ENCODE peak calls at places on chromosomes 4 and X, in nine cellular contexts. One of them, this sample, is unnamed.

GRCh38 chrX:123884809-123885408 is 25.1 kb downstream of the XIAP start:
- DNase-seq in mammary epithelial cell: peak; percentile 30
- DNase-seq in pancreas: peak; percentile 8
- DNase-seq in lung: peak; percentile 16
- DNase-seq in A549: peak; percentile 66
- DNase-seq in HCT116: no peak
- DNase-seq in aorta: no peak
- DNase-seq in cardiac muscle cell: peak; percentile 49
- DNase-seq in IMR-90: peak; percentile 52
- DNase-seq in this sample: no peak

GRCh38 chrX:49610718-49611310 is 12.0 kb downstream of the GAGE1 start:
- DNase-seq in mammary epithelial cell: no peak
- DNase-seq in pancreas: no peak
- DNase-seq in lung: no peak
- DNase-seq in A549: no peak
- DNase-seq in HCT116: no peak
- DNase-seq in aorta: no peak
- DNase-seq in cardiac muscle cell: no peak
- DNase-seq in IMR-90: no peak
- DNase-seq in this sample: no peak

GRCh38 chr4:9703391-9703790 is 78.0 kb upstream of the DRD5 start:
- DNase-seq in mammary epithelial cell: peak; percentile 34
- DNase-seq in pancreas: peak; percentile 15
- DNase-seq in lung: peak; percentile 61
- DNase-seq in A549: peak; percentile 64
- DNase-seq in HCT116: peak; percentile 52
- DNase-seq in aorta: peak; percentile 65
- DNase-seq in cardiac muscle cell: peak; percentile 74
- DNase-seq in IMR-90: no peak
- DNase-seq in this sample: peak; percentile 61

GRCh38 chr4:155433636-155434360 is 57.0 kb upstream of the MAP9 start:
- DNase-seq in mammary epithelial cell: peak; percentile 89
- DNase-seq in pancreas: no peak
- DNase-seq in lung: no peak
- DNase-seq in A549: peak; percentile 11
- DNase-seq in HCT116: no peak
- DNase-seq in aorta: no peak
- DNase-seq in cardiac muscle cell: no peak
- DNase-seq in IMR-90: peak; percentile 74
- DNase-seq in this sample: no peak

GRCh38 chr4:148790246-148790645 is 348.0 kb upstream of the NR3C2 start:
- DNase-seq in mammary epithelial cell: no peak
- DNase-seq in pancreas: no peak
- DNase-seq in lung: no peak
- DNase-seq in A549: no peak
- DNase-seq in HCT116: no peak
- DNase-seq in aorta: no peak
- DNase-seq in cardiac muscle cell: no peak
- DNase-seq in IMR-90: no peak
- DNase-seq in this sample: no peak

GRCh38 chr4:98026362-98026761 is 116.9 kb downstream of the STPG2 start:
- DNase-seq in mammary epithelial cell: no peak
- DNase-seq in pancreas: no peak
- DNase-seq in lung: no peak
- DNase-seq in A549: no peak
- DNase-seq in HCT116: no peak
- DNase-seq in aorta: no peak
- DNase-seq in cardiac muscle cell: no peak
- DNase-seq in IMR-90: no peak
- DNase-seq in this sample: no peak

GRCh38 chr4:100174985-100175383 is 15.3 kb downstream of the DDIT4L start:
- DNase-seq in mammary epithelial cell: no peak
- DNase-seq in pancreas: no peak
- DNase-seq in lung: no peak
- DNase-seq in A549: no peak
- DNase-seq in HCT116: no peak
- DNase-seq in aorta: no peak
- DNase-seq in cardiac muscle cell: no peak
- DNase-seq in IMR-90: no peak
- DNase-seq in this sample: no peak

GRCh38 chr4:3660086-3660927 is 105.9 kb upstream of the ADRA2C start:
- DNase-seq in mammary epithelial cell: no peak
- DNase-seq in pancreas: peak; percentile 18
- DNase-seq in lung: no peak
- DNase-seq in A549: no peak
- DNase-seq in HCT116: no peak
- DNase-seq in aorta: no peak
- DNase-seq in cardiac muscle cell: no peak
- DNase-seq in IMR-90: peak; percentile 5
- DNase-seq in this sample: no peak

GRCh38 chr4:111648056-111648455 is 497.2 kb upstream of the FAM241A start:
- DNase-seq in mammary epithelial cell: no peak
- DNase-seq in pancreas: no peak
- DNase-seq in lung: no peak
- DNase-seq in A549: no peak
- DNase-seq in HCT116: no peak
- DNase-seq in aorta: no peak
- DNase-seq in cardiac muscle cell: no peak
- DNase-seq in IMR-90: no peak
- DNase-seq in this sample: no peak

GRCh38 chr4:832536-832935 is 6.6 kb upstream of the CPLX1 start:
- DNase-seq in mammary epithelial cell: no peak
- DNase-seq in pancreas: no peak
- DNase-seq in lung: no peak
- DNase-seq in A549: no peak
- DNase-seq in HCT116: no peak
- DNase-seq in aorta: no peak
- DNase-seq in cardiac muscle cell: no peak
- DNase-seq in IMR-90: no peak
- DNase-seq in this sample: no peak

GRCh38 chr4:163595590-163595989 is 101.1 kb downstream of the TMA16 start:
- DNase-seq in mammary epithelial cell: no peak
- DNase-seq in pancreas: no peak
- DNase-seq in lung: no peak
- DNase-seq in A549: no peak
- DNase-seq in HCT116: no peak
- DNase-seq in aorta: no peak
- DNase-seq in cardiac muscle cell: no peak
- DNase-seq in IMR-90: no peak
- DNase-seq in this sample: no peak

GRCh38 chr4:2393353-2394270 is 24.8 kb downstream of the ZFYVE28 start:
- DNase-seq in mammary epithelial cell: no peak
- DNase-seq in pancreas: peak; percentile 59
- DNase-seq in lung: no peak
- DNase-seq in A549: no peak
- DNase-seq in HCT116: no peak
- DNase-seq in aorta: no peak
- DNase-seq in cardiac muscle cell: peak; percentile 79
- DNase-seq in IMR-90: no peak
- DNase-seq in this sample: no peak

GRCh38 chrX:133325422-133325821 is 89.9 kb downstream of the GPC4 start:
- DNase-seq in mammary epithelial cell: no peak
- DNase-seq in pancreas: no peak
- DNase-seq in lung: no peak
- DNase-seq in A549: no peak
- DNase-seq in HCT116: no peak
- DNase-seq in aorta: no peak
- DNase-seq in cardiac muscle cell: no peak
- DNase-seq in IMR-90: no peak
- DNase-seq in this sample: no peak

GRCh38 chrX:102067966-102068723 is 57.3 kb upstream of the TCEAL2 start:
- DNase-seq in mammary epithelial cell: peak; percentile 6
- DNase-seq in pancreas: no peak
- DNase-seq in lung: no peak
- DNase-seq in A549: peak; percentile 24
- DNase-seq in HCT116: no peak
- DNase-seq in aorta: no peak
- DNase-seq in cardiac muscle cell: peak; percentile 14
- DNase-seq in IMR-90: peak; percentile 16
- DNase-seq in this sample: no peak

GRCh38 chr4:156779046-156779445 is 192.6 kb downstream of the PDGFC start:
- DNase-seq in mammary epithelial cell: no peak
- DNase-seq in pancreas: no peak
- DNase-seq in lung: no peak
- DNase-seq in A549: no peak
- DNase-seq in HCT116: no peak
- DNase-seq in aorta: no peak
- DNase-seq in cardiac muscle cell: no peak
- DNase-seq in IMR-90: peak; percentile 59
- DNase-seq in this sample: no peak

GRCh38 chr4:156782491-156782890 is 189.1 kb downstream of the PDGFC start:
- DNase-seq in mammary epithelial cell: peak; percentile 65
- DNase-seq in pancreas: no peak
- DNase-seq in lung: no peak
- DNase-seq in A549: no peak
- DNase-seq in HCT116: no peak
- DNase-seq in aorta: no peak
- DNase-seq in cardiac muscle cell: no peak
- DNase-seq in IMR-90: no peak
- DNase-seq in this sample: no peak

GRCh38 chr4:156779774-156780173 is 191.8 kb downstream of the PDGFC start:
- DNase-seq in mammary epithelial cell: peak; percentile 76
- DNase-seq in pancreas: no peak
- DNase-seq in lung: no peak
- DNase-seq in A549: no peak
- DNase-seq in HCT116: peak; percentile 52
- DNase-seq in aorta: no peak
- DNase-seq in cardiac muscle cell: no peak
- DNase-seq in IMR-90: peak; percentile 95
- DNase-seq in this sample: no peak

GRCh38 chr4:156783963-156784362 is 187.6 kb downstream of the PDGFC start:
- DNase-seq in mammary epithelial cell: no peak
- DNase-seq in pancreas: no peak
- DNase-seq in lung: no peak
- DNase-seq in A549: no peak
- DNase-seq in HCT116: no peak
- DNase-seq in aorta: no peak
- DNase-seq in cardiac muscle cell: no peak
- DNase-seq in IMR-90: no peak
- DNase-seq in this sample: no peak

GRCh38 chr4:156781852-156782251 is 189.7 kb downstream of the PDGFC start:
- DNase-seq in mammary epithelial cell: peak; percentile 66
- DNase-seq in pancreas: no peak
- DNase-seq in lung: no peak
- DNase-seq in A549: peak; percentile 9
- DNase-seq in HCT116: peak; percentile 29
- DNase-seq in aorta: no peak
- DNase-seq in cardiac muscle cell: no peak
- DNase-seq in IMR-90: peak; percentile 40
- DNase-seq in this sample: no peak
- H3K27ac ChIP-seq in mammary epithelial cell: peak overlapping the region; percentile 98
- H3K27ac ChIP-seq in pancreas: no peak overlapping the region
- H3K27ac ChIP-seq in lung: no peak overlapping the region
- H3K27ac ChIP-seq in A549: no peak overlapping the region
- H3K27ac ChIP-seq in HCT116: peak overlapping the region; percentile 29
- H3K27ac ChIP-seq in aorta: no peak overlapping the region
- H3K27ac ChIP-seq in cardiac muscle cell: no peak overlapping the region
- H3K27ac ChIP-seq in IMR-90: no peak overlapping the region
- H3K27ac ChIP-seq in this sample: no peak overlapping the region

GRCh38 chr4:5890063-5890727 is 2.7 kb downstream of the CRMP1 start:
- DNase-seq in mammary epithelial cell: no peak
- DNase-seq in pancreas: no peak
- DNase-seq in lung: no peak
- DNase-seq in A549: peak; percentile 11
- DNase-seq in HCT116: no peak
- DNase-seq in aorta: no peak
- DNase-seq in cardiac muscle cell: peak; percentile 72
- DNase-seq in IMR-90: peak; percentile 30
- DNase-seq in this sample: no peak
- H3K4me3 ChIP-seq in mammary epithelial cell: no peak overlapping the region
- H3K4me3 ChIP-seq in pancreas: no peak overlapping the region
- H3K4me3 ChIP-seq in lung: no peak overlapping the region
- H3K4me3 ChIP-seq in A549: no peak overlapping the region
- H3K4me3 ChIP-seq in HCT116: no peak overlapping the region
- H3K4me3 ChIP-seq in aorta: no peak overlapping the region
- H3K4me3 ChIP-seq in cardiac muscle cell: peak overlapping the region; percentile 22
- H3K4me3 ChIP-seq in IMR-90: no peak overlapping the region
- H3K4me3 ChIP-seq in this sample: peak overlapping the region; percentile 32

GRCh38 chr4:55753856-55754255 is 65.7 kb upstream of the EXOC1L start:
- DNase-seq in mammary epithelial cell: no peak
- DNase-seq in pancreas: no peak
- DNase-seq in lung: no peak
- DNase-seq in A549: no peak
- DNase-seq in HCT116: no peak
- DNase-seq in aorta: no peak
- DNase-seq in cardiac muscle cell: no peak
- DNase-seq in IMR-90: no peak
- DNase-seq in this sample: no peak
- H3K27ac ChIP-seq in mammary epithelial cell: no peak overlapping the region
- H3K27ac ChIP-seq in pancreas: no peak overlapping the region
- H3K27ac ChIP-seq in lung: no peak overlapping the region
- H3K27ac ChIP-seq in A549: no peak overlapping the region
- H3K27ac ChIP-seq in HCT116: no peak overlapping the region
- H3K27ac ChIP-seq in aorta: no peak overlapping the region
- H3K27ac ChIP-seq in cardiac muscle cell: no peak overlapping the region
- H3K27ac ChIP-seq in IMR-90: no peak overlapping the region
- H3K27ac ChIP-seq in this sample: no peak overlapping the region

DNA sequence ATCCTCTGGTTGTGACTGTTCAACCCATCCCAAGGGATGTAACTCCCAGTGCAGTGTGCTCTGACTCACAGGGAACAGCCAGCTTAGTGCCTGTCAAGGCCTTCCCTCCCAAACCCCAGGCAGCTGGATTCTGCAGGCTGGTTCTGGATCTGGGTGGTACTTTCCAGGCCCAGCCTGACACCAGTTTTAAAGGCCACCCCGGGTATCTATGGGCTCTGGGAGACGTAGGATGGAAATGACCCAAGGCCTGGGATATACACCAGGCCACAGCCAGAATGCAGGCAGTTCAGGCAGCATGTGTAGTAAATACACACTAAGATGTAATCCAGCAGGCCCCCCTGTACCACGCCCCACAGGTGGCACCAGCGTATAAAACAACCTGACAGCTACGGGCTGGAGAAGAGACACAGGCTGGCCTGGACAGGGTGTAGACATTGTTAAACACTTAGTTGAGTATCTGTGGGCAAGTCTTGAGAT is 64.2 kb downstream of the SPINK2 start:
- DNase-seq in mammary epithelial cell: peak; percentile 30
- DNase-seq in pancreas: no peak
- DNase-seq in lung: no peak
- DNase-seq in A549: no peak
- DNase-seq in HCT116: no peak
- DNase-seq in aorta: no peak
- DNase-seq in cardiac muscle cell: no peak
- DNase-seq in IMR-90: peak; percentile 75
- DNase-seq in this sample: no peak
- H3K4me3 ChIP-seq in mammary epithelial cell: no peak overlapping the region
- H3K4me3 ChIP-seq in pancreas: no peak overlapping the region
- H3K4me3 ChIP-seq in lung: no peak overlapping the region
- H3K4me3 ChIP-seq in A549: no peak overlapping the region
- H3K4me3 ChIP-seq in HCT116: no peak overlapping the region
- H3K4me3 ChIP-seq in aorta: no peak overlapping the region
- H3K4me3 ChIP-seq in cardiac muscle cell: no peak overlapping the region
- H3K4me3 ChIP-seq in IMR-90: no peak overlapping the region
- H3K4me3 ChIP-seq in this sample: no peak overlapping the region